ENCODE peak calls at places on chromosomes 4 and X, in seven cellular contexts. G is OCI-LY7, W is fibroblast of lung, M is endothelial cell of umbilical vein, F is neuronal stem cell, P is astrocyte, V is mesenchymal stem cell. I is an unnamed sample.

GRCh38 chr4:153151535-153152452 is 52.4 kb upstream of the TRIM2 start:
- DNase-seq in G (no peak), W (peak; percentile 46), M (peak; percentile 13), F (peak; percentile 92), P (peak; percentile 50), V (peak; percentile 66), I (peak; percentile 66)

GRCh38 chrX:75596178-75596577 is 73.3 kb upstream of the ZDHHC15 start:
- DNase-seq in G (no peak), W (no peak), M (no peak), F (no peak), P (peak; percentile 41), V (no peak), I (no peak)

GRCh38 chrX:139202742-139203410 is 327.7 kb upstream of the F9 start:
- DNase-seq in G (no peak), W (no peak), M (no peak), F (no peak), P (no peak), V (no peak), I (no peak)

GRCh38 chrX:153063315-153063714 is 7.0 kb downstream of the PNMA3 start:
- DNase-seq in G (no peak), W (peak; percentile 3), M (no peak), F (no peak), P (peak; percentile 30), V (peak; percentile 36), I (no peak)

GRCh38 chrX:13764284-13764683 is 29.7 kb downstream of the OFD1 start:
- DNase-seq in G (no peak), W (no peak), M (no peak), F (no peak), P (no peak), V (no peak), I (no peak)

GRCh38 chr4:87555751-87556619 is 26.8 kb upstream of the SPARCL1 start:
- DNase-seq in G (no peak), W (peak; percentile 96), M (peak; percentile 24), F (no peak), P (peak; percentile 86), V (peak; percentile 60), I (no peak)

GRCh38 chr4:660401-660800 is 13.7 kb downstream of the ATP5ME start:
- DNase-seq in G (no peak), W (no peak), M (no peak), F (no peak), P (no peak), V (no peak), I (no peak)

GRCh38 chr4:20248155-20248558 is 3.5 kb upstream of the SLIT2 start:
- DNase-seq in G (peak; percentile 40), W (peak; percentile 85), M (peak; percentile 76), F (peak; percentile 27), P (peak; percentile 45), V (peak; percentile 62), I (peak; percentile 14)

GRCh38 chrX:127908369-127908768 is 143.8 kb downstream of the ACTRT1 start:
- DNase-seq in G (no peak), W (no peak), M (no peak), F (no peak), P (no peak), V (no peak), I (no peak)

GRCh38 chrX:45154462-45154861 is 46.2 kb downstream of the DIPK2B start:
- DNase-seq in G (no peak), W (no peak), M (no peak), F (no peak), P (no peak), V (no peak), I (no peak)

GRCh38 chrX:106203315-106203714 is 35.2 kb downstream of the PWWP3B start:
- DNase-seq in G (no peak), W (no peak), M (no peak), F (no peak), P (no peak), V (no peak), I (no peak)

DNA sequence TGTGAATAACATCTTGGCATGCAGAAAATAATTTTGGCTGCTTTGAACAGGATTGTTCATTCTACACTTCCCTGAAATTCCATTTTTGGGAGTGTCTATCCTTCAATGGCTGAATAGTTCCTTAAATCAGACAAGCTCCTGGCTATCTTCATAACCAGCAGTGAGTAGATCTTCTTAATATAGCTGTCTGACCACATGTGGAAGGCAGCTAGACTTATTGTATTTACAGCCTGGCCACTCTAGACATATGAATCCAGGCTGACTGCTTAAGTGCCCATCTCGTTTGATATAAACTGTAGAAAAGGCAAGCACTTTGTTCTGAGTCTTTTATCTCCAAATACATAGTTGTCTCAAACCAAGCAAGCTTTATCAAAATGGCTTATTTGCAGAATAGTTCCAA is 40.0 kb downstream of the PWWP3B start:
- DNase-seq in G (no peak), W (no peak), M (no peak), F (no peak), P (no peak), V (no peak), I (no peak)
- H3K4me2 ChIP-seq in G (no peak overlapping the region), W (no peak overlapping the region), M (no peak overlapping the region), F (no peak overlapping the region), P (no peak overlapping the region), V (no peak overlapping the region), I (no peak overlapping the region)

GRCh38 chr4:70715097-70715496 is 6.7 kb upstream of the RUFY3 start:
- DNase-seq in G (no peak), W (peak; percentile 42), M (no peak), F (no peak), P (peak; percentile 34), V (no peak), I (no peak)
- H3K4me1 ChIP-seq in G (peaks cover 49% of the 10 kb centered on the region), W (no peaks in the 10 kb centered on the region), M (peaks cover 5% of the 10 kb centered on the region), F (peaks cover 3% of the 10 kb centered on the region), P (no peaks in the 10 kb centered on the region), V (peaks cover 3% of the 10 kb centered on the region), I (peaks cover 16% of the 10 kb centered on the region)

GRCh38 chr4:83212041-83212851 is 72.4 kb downstream of the COQ2 start:
- DNase-seq in G (peak; percentile 99), W (no peak), M (no peak), F (no peak), P (no peak), V (no peak), I (peak; percentile 76)
- H3K27ac ChIP-seq in G (peak overlapping the region; percentile 89), W (no peak overlapping the region), M (no peak overlapping the region), F (no peak overlapping the region), P (no peak overlapping the region), V (no peak overlapping the region), I (peak overlapping the region; percentile 51)

GRCh38 chr4:78990938-78991810 is 51.9 kb upstream of the PAQR3 start:
- DNase-seq in G (no peak), W (no peak), M (no peak), F (no peak), P (no peak), V (no peak), I (no peak)

GRCh38 chr4:78989697-78990270 is 50.5 kb upstream of the PAQR3 start:
- DNase-seq in G (no peak), W (no peak), M (no peak), F (no peak), P (no peak), V (no peak), I (no peak)

GRCh38 chr4:78984593-78984992 is 45.4 kb upstream of the PAQR3 start:
- DNase-seq in G (no peak), W (no peak), M (no peak), F (no peak), P (no peak), V (no peak), I (no peak)

DNA sequence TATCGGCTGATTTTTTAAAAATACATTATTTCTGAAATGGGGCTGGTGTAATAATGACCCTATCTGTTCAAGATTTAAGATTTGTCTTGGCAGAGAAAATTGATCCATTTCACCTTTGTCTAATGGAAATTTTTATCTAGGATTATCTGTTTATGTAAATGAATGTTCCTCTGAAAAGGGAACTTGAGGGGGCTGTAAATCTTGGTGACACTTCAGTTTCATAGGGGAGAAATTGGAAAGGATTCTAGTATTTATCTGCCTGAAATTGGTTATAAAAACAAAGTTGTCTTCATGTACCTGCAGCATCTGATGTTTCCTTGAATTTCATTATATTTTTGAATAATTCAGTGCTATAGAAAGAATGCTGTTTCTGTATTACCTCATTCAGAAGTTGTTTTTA is 48.4 kb upstream of the PAQR3 start:
- DNase-seq in G (no peak), W (no peak), M (no peak), F (no peak), P (no peak), V (no peak), I (no peak)
- H3K4me2 ChIP-seq in G (no peak overlapping the region), W (no peak overlapping the region), M (no peak overlapping the region), F (no peak overlapping the region), P (no peak overlapping the region), V (no peak overlapping the region), I (no peak overlapping the region)

GRCh38 chr4:123364906-123365305 is 31.7 kb upstream of the SPRY1 start:
- DNase-seq in G (peak; percentile 54), W (no peak), M (no peak), F (no peak), P (no peak), V (no peak), I (no peak)
- H3K4me1 ChIP-seq in G (peaks cover 76% of the 10 kb centered on the region), W (no peaks in the 10 kb centered on the region), M (peaks cover 24% of the 10 kb centered on the region), F (peaks cover 17% of the 10 kb centered on the region), P (peaks cover 5% of the 10 kb centered on the region), V (no peaks in the 10 kb centered on the region), I (peaks cover 10% of the 10 kb centered on the region)

GRCh38 chr4:7805533-7806079 is 134.1 kb downstream of the AFAP1 start:
- DNase-seq in G (no peak), W (peak; percentile 84), M (peak; percentile 94), F (no peak), P (peak; percentile 97), V (peak; percentile 67), I (peak; percentile 85)
- H3K27ac ChIP-seq in G (no peak overlapping the region), W (peak overlapping the region; percentile 68), M (peak overlapping the region; percentile 97), F (peak overlapping the region; percentile 55), P (peak overlapping the region; percentile 82), V (peak overlapping the region; percentile 92), I (peak overlapping the region; percentile 60)

I was measured in PC-9.